ENCODE peak calls at places on chromosomes 6 and 20, in five cellular contexts. R is substantia nigra, E is hepatocyte, I is A549, X is RCC 7860. J is an unnamed sample.

GRCh38 chr6:13165518-13166186 is 162.7 kb downstream of the TBC1D7 start:
- DNase-seq in I (no peak), E (no peak), R (no peak), X (no peak), J (peak)

GRCh38 chr20:23145281-23145700 is 59.2 kb upstream of the CD93 start:
- DNase-seq in I (no peak), E (no peak), R (no peak), X (peak), J (peak)

GRCh38 chr6:46651006-46651405 is 1.6 kb downstream of the CYP39A1 start:
- DNase-seq in R (no peak), I (no peak), E (no peak), X (no peak), J (no peak)

GRCh38 chr6:65191412-65191811 is 515.6 kb downstream of the EYS start:
- DNase-seq in I (no peak), E (no peak), X (no peak), R (no peak), J (no peak)

GRCh38 chr6:35298625-35299140 is 1.1 kb downstream of the DEF6 start:
- DNase-seq in E (no peak), X (no peak), I (no peak), R (no peak), J (no peak)

GRCh38 chr6:38436726-38437465 is 202.8 kb downstream of the BTBD9 start:
- DNase-seq in R (no peak), X (no peak), E (peak), I (no peak), J (no peak)

GRCh38 chr6:109531446-109531845 is 48.4 kb upstream of the ZBTB24 start:
- DNase-seq in E (no peak), I (no peak), R (no peak), X (no peak), J (no peak)

GRCh38 chr6:90184334-90185298 is 112.0 kb downstream of the BACH2 start:
- DNase-seq in R (no peak), E (peak), I (no peak), X (no peak), J (peak)

GRCh38 chr6:149081281-149081680 is 236.2 kb upstream of the TAB2 start:
- DNase-seq in I (no peak), E (no peak), R (no peak), X (no peak), J (no peak)

GRCh38 chr20:2585811-2586210 is 49.4 kb downstream of the TMC2 start:
- DNase-seq in I (no peak), E (no peak), R (no peak), X (peak), J (no peak)

GRCh38 chr6:154830771-154831170 is 97.6 kb downstream of the SCAF8 start:
- DNase-seq in X (no peak), I (no peak), E (no peak), R (no peak), J (no peak)

GRCh38 chr6:142940487-142940886 is 4.5 kb downstream of the HIVEP2 start:
- DNase-seq in R (no peak), E (no peak), I (no peak), X (no peak), J (no peak)

GRCh38 chr6:85458184-85458583 is 8.3 kb downstream of the NT5E start:
- DNase-seq in X (no peak), E (no peak), R (no peak), I (no peak), J (no peak)

GRCh38 chr6:30882764-30883475 is 1.4 kb upstream of the DDR1 start:
- DNase-seq in R (no peak), X (no peak), E (peak), I (peak), J (peak)

GRCh38 chr20:21315138-21315537 is 12.0 kb downstream of the XRN2 start:
- DNase-seq in R (no peak), X (no peak), I (no peak), E (no peak), J (no peak)

GRCh38 chr20:6388666-6389197 is 265.9 kb upstream of the FERMT1 start:
- DNase-seq in E (no peak), R (no peak), X (no peak), I (no peak), J (no peak)

GRCh38 chr20:51687071-51687470 is 81.1 kb downstream of the ATP9A start:
- DNase-seq in R (no peak), E (no peak), X (peak), I (peak), J (no peak)

GRCh38 chr6:130158061-130158460 is 64.7 kb downstream of the SAMD3 start:
- DNase-seq in R (no peak), I (no peak), E (no peak), X (no peak), J (no peak)

GRCh38 chr6:21616005-21616404 is 22.5 kb downstream of the SOX4 start:
- DNase-seq in X (no peak), I (no peak), R (no peak), E (no peak), J (no peak)

GRCh38 chr6:44442235-44442634 is 54.7 kb downstream of the CDC5L start:
- DNase-seq in X (no peak), E (no peak), I (no peak), R (no peak), J (no peak)

GRCh38 chr6:156720739-156721714 is 56.2 kb upstream of the ARID1B start:
- DNase-seq in X (no peak), I (no peak), R (no peak), E (peak), J (peak)

GRCh38 chr20:15232243-15232642 is 894.8 kb upstream of the FLRT3 start:
- DNase-seq in I (no peak), E (no peak), R (no peak), X (no peak), J (no peak)

GRCh38 chr20:35226775-35227681 is 538 bp downstream of the MMP24 start:
- DNase-seq in I (peak), R (no peak), X (no peak), E (peak), J (peak)

GRCh38 chr6:67679566-67680296 is 955.4 kb upstream of the ADGRB3 start:
- DNase-seq in E (no peak), I (no peak), X (no peak), R (no peak), J (no peak)

GRCh38 chr6:151814614-151815013 is 7.1 kb downstream of the ESR1 start:
- DNase-seq in X (no peak), I (no peak), R (no peak), E (no peak), J (no peak)

GRCh38 chr6:151186276-151186675 is 53.5 kb upstream of the AKAP12 start:
- DNase-seq in X (no peak), R (no peak), I (no peak), E (no peak), J (peak)

GRCh38 chr6:154705471-154706113 is 27.6 kb upstream of the SCAF8 start:
- DNase-seq in R (no peak), I (no peak), X (no peak), E (no peak), J (peak)

GRCh38 chr6:97524846-97525245 is 241.8 kb upstream of the MMS22L start:
- DNase-seq in I (no peak), E (no peak), R (peak), X (no peak), J (peak)

GRCh38 chr6:149888113-149888512 is 9.8 kb downstream of the RAET1E start:
- DNase-seq in I (no peak), R (no peak), X (no peak), E (peak), J (no peak)

J was measured in left kidney.